ENCODE peak calls at places on chromosomes 11 and 22, in six cellular contexts. E is AG04449, O is fibroblast of mammary gland, F is activated B cell treated with CpG ODN at 0.5 μM for 24 hours, Q is nephron progenitor cell, T is right lobe of liver. W is an unnamed sample.

GRCh38 chr11:82750643-82751139 is 17.0 kb upstream of the FAM181B start:
- DNase-seq in E (no peak), T (no peak), O (no peak), F (no peak), Q (no peak), W (no peak)

GRCh38 chr11:100719362-100719761 is 32.3 kb downstream of the ARHGAP42 start:
- DNase-seq in E (no peak), Q (no peak), O (peak), F (no peak), T (no peak), W (no peak)

GRCh38 chr22:30806391-30806861 is 111.8 kb downstream of the OSBP2 start:
- DNase-seq in T (no peak), E (no peak), Q (peak), F (no peak), O (peak), W (no peak)

GRCh38 chr22:25747245-25747944 is 5.4 kb downstream of the MYO18B start:
- DNase-seq in Q (no peak), T (no peak), O (peak), E (peak), F (no peak), W (no peak)

GRCh38 chr22:20244744-20245576 is 23.2 kb downstream of the RTN4R start:
- DNase-seq in E (no peak), T (no peak), O (no peak), Q (peak), F (no peak), W (no peak)

GRCh38 chr22:19686946-19687345 is 27.4 kb upstream of the SEPTIN5 start:
- DNase-seq in T (no peak), F (no peak), E (no peak), O (no peak), Q (no peak), W (no peak)

GRCh38 chr22:45775062-45775461 is 103.4 kb downstream of the ATXN10 start:
- DNase-seq in E (no peak), F (no peak), Q (no peak), O (no peak), T (no peak), W (no peak)

GRCh38 chr11:44310456-44311272 is 725 bp upstream of the ALX4 start:
- DNase-seq in Q (peak), F (no peak), T (no peak), O (no peak), E (no peak), W (no peak)

GRCh38 chr11:24348908-24349307 is 147.9 kb upstream of the LUZP2 start:
- DNase-seq in E (no peak), F (no peak), Q (no peak), O (no peak), T (no peak), W (no peak)

GRCh38 chr11:61526956-61527731 is 18.6 kb downstream of the LRRC10B start:
- DNase-seq in E (no peak), Q (no peak), T (no peak), O (no peak), F (no peak), W (no peak)

GRCh38 chr11:120363436-120363835 is 27.2 kb downstream of the ARHGEF12 start:
- DNase-seq in E (no peak), F (no peak), O (no peak), T (no peak), Q (no peak), W (no peak)

GRCh38 chr22:20117656-20118571 is 888 bp upstream of the TRMT2A start:
- DNase-seq in O (peak), Q (peak), E (no peak), T (no peak), F (no peak), W (no peak)

GRCh38 chr11:123798513-123799252 is 7.5 kb downstream of the OR6M1 start:
- DNase-seq in O (no peak), F (no peak), Q (no peak), E (no peak), T (peak), W (no peak)

GRCh38 chr11:89458646-89459045 is 32.5 kb downstream of the NOX4 start:
- DNase-seq in E (peak), T (no peak), Q (no peak), O (peak), F (no peak), W (no peak)

GRCh38 chr22:44441401-44442185 is 56.4 kb downstream of the RTL6 start:
- DNase-seq in F (no peak), E (no peak), T (peak), O (no peak), Q (no peak), W (no peak)

GRCh38 chr22:17841836-17842235 is 67.6 kb upstream of the BID start:
- DNase-seq in T (peak), E (no peak), Q (no peak), F (no peak), O (no peak), W (no peak)

GRCh38 chr11:125925804-125926203 is 20.0 kb upstream of the VSIG10L2 start:
- DNase-seq in Q (no peak), T (no peak), O (no peak), F (no peak), E (no peak), W (no peak)

GRCh38 chr11:128890543-128891409 is at the start of gene KCNJ5:
- DNase-seq in O (no peak), E (no peak), T (no peak), F (no peak), Q (peak), W (peak)

GRCh38 chr11:125167292-125167953 is 2.9 kb downstream of the PKNOX2 start:
- DNase-seq in O (no peak), F (no peak), E (no peak), T (no peak), Q (peak), W (peak)

GRCh38 chr11:13334068-13334785 is 56.6 kb downstream of the BMAL1 start:
- DNase-seq in T (peak), E (no peak), Q (no peak), O (no peak), F (no peak), W (no peak)

GRCh38 chr22:39176067-39176621 is 23.7 kb upstream of the CBX7 start:
- DNase-seq in F (no peak), Q (peak), T (peak), E (no peak), O (peak), W (no peak)

GRCh38 chr22:48900626-48901025 is 927.0 kb downstream of the BRD1 start:
- DNase-seq in E (no peak), O (no peak), Q (no peak), T (no peak), F (no peak), W (no peak)

GRCh38 chr11:69634590-69634989 is 6.4 kb upstream of the CCND1 start:
- DNase-seq in F (no peak), Q (no peak), T (peak), E (no peak), O (no peak), W (no peak)

GRCh38 chr22:24482586-24482985 is 12.5 kb upstream of the UPB1 start:
- DNase-seq in E (no peak), O (peak), Q (no peak), F (no peak), T (no peak), W (no peak)

GRCh38 chr22:24485170-24485569 is 10.0 kb upstream of the UPB1 start:
- DNase-seq in Q (no peak), O (no peak), F (no peak), T (peak), E (no peak), W (no peak)

GRCh38 chr22:24483966-24484545 is 11.1 kb upstream of the UPB1 start:
- DNase-seq in T (no peak), O (no peak), F (no peak), E (no peak), Q (no peak), W (no peak)

GRCh38 chr22:24481641-24482040 is 13.5 kb upstream of the UPB1 start:
- DNase-seq in E (no peak), O (no peak), F (no peak), T (no peak), Q (no peak), W (no peak)

DNA sequence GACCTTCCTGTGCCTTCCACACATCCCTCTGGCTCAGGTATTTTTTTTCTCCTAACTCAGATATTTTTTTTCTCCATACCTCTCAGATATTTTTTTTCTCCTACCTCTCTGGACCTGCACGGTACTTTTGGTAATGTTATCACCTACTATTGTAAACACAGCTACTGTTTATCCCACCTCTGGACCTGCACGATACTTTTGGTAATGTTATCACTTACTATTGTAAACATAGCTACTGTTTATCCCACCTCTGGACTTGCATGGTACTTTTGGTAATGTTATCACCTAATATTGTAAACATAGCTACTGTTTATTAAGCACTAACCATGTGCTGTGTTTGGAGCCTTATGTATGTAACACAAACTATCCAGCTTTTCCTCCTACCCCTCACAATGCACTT is 12.1 kb upstream of the UPB1 start:
- DNase-seq in O (no peak), T (no peak), F (no peak), E (no peak), Q (no peak), W (no peak)
- TF ChIP-seq CTCF in O (no peak), T (no peak), F (no peak), E (no peak), Q (no peak), W (no peak)

GRCh38 chr22:42169055-42169469 is 38.5 kb upstream of the CYP2D6 start:
- DNase-seq in E (no peak), Q (peak), F (peak), O (peak), T (peak), W (peak)
- TF ChIP-seq CTCF in E (peak), Q (peak), F (no peak), O (peak), T (peak), W (peak)

GRCh38 chr11:133841279-133842043 is 3.9 kb downstream of the SPATA19 start:
- DNase-seq in T (no peak), F (no peak), Q (no peak), E (no peak), O (no peak), W (no peak)
- TF ChIP-seq CTCF in T (no peak), F (no peak), Q (no peak), E (no peak), O (no peak), W (no peak)

GRCh38 chr11:79052539-79052938 is 388.3 kb downstream of the TENM4 start:
- DNase-seq in Q (no peak), T (no peak), E (no peak), O (no peak), F (no peak), W (no peak)
- TF ChIP-seq CTCF in Q (peak), T (peak), E (peak), O (peak), F (no peak), W (peak)

GRCh38 chr11:102798012-102798746 is at the start of gene MMP1:
- DNase-seq in O (peak), Q (no peak), F (no peak), E (no peak), T (no peak), W (no peak)

GRCh38 chr11:102792604-102793003 is 5.4 kb downstream of the MMP1 start:
- DNase-seq in F (no peak), O (no peak), E (no peak), Q (no peak), T (no peak), W (no peak)

GRCh38 chr11:102793677-102794290 is 4.2 kb downstream of the MMP1 start:
- DNase-seq in F (no peak), Q (no peak), T (no peak), O (no peak), E (no peak), W (no peak)

GRCh38 chr11:102791271-102792036 is 6.5 kb downstream of the MMP1 start:
- DNase-seq in E (no peak), O (no peak), T (no peak), F (no peak), Q (no peak), W (no peak)

GRCh38 chr11:102794382-102794781 is 3.6 kb downstream of the MMP1 start:
- DNase-seq in F (no peak), O (peak), E (no peak), T (no peak), Q (peak), W (no peak)
- TF ChIP-seq CTCF in F (no peak), O (peak), E (peak), T (no peak), Q (peak), W (peak)